ENCODE peak calls at places on chromosomes 1 and 21, in nine cellular contexts. One of them, this sample, is unnamed.

GRCh38 chr1:108767115-108767514 is 20.6 kb downstream of the STXBP3 start:
- DNase-seq in Panc1: no peak
- DNase-seq in psoas muscle: no peak
- DNase-seq in foreskin fibroblast: no peak
- DNase-seq in endothelial cell: no peak
- DNase-seq in OCI-LY7: no peak
- DNase-seq in osteocyte: no peak
- DNase-seq in A549: no peak
- DNase-seq in CD8-positive, alpha-beta T cell: no peak
- DNase-seq in this sample: no peak

GRCh38 chr1:243496806-243497205 is 241.0 kb downstream of the SDCCAG8 start:
- DNase-seq in OCI-LY7: no peak
- DNase-seq in psoas muscle: peak
- DNase-seq in endothelial cell: no peak
- DNase-seq in foreskin fibroblast: no peak
- DNase-seq in CD8-positive, alpha-beta T cell: no peak
- DNase-seq in A549: no peak
- DNase-seq in osteocyte: no peak
- DNase-seq in Panc1: no peak
- DNase-seq in this sample: no peak

GRCh38 chr1:17053071-17053684 is 654 bp downstream of the SDHB start:
- DNase-seq in A549: no peak
- DNase-seq in endothelial cell: no peak
- DNase-seq in Panc1: no peak
- DNase-seq in foreskin fibroblast: no peak
- DNase-seq in psoas muscle: no peak
- DNase-seq in osteocyte: no peak
- DNase-seq in OCI-LY7: peak
- DNase-seq in CD8-positive, alpha-beta T cell: no peak
- DNase-seq in this sample: no peak

GRCh38 chr1:203281033-203281432 is 24.3 kb upstream of the BTG2 start:
- DNase-seq in psoas muscle: no peak
- DNase-seq in osteocyte: no peak
- DNase-seq in OCI-LY7: peak
- DNase-seq in foreskin fibroblast: peak
- DNase-seq in endothelial cell: no peak
- DNase-seq in CD8-positive, alpha-beta T cell: no peak
- DNase-seq in Panc1: no peak
- DNase-seq in A549: peak
- DNase-seq in this sample: no peak

GRCh38 chr21:44509539-44509938 is 30.5 kb downstream of the KRTAP10-1 start:
- DNase-seq in psoas muscle: no peak
- DNase-seq in OCI-LY7: peak
- DNase-seq in A549: peak
- DNase-seq in foreskin fibroblast: peak
- DNase-seq in endothelial cell: no peak
- DNase-seq in osteocyte: no peak
- DNase-seq in Panc1: no peak
- DNase-seq in CD8-positive, alpha-beta T cell: no peak
- DNase-seq in this sample: no peak

GRCh38 chr1:95640746-95641145 is 406.7 kb downstream of the RWDD3 start:
- DNase-seq in Panc1: no peak
- DNase-seq in CD8-positive, alpha-beta T cell: no peak
- DNase-seq in A549: peak
- DNase-seq in osteocyte: no peak
- DNase-seq in foreskin fibroblast: peak
- DNase-seq in psoas muscle: no peak
- DNase-seq in endothelial cell: no peak
- DNase-seq in OCI-LY7: no peak
- DNase-seq in this sample: no peak

GRCh38 chr1:45643978-45644377 is 20.1 kb upstream of the CCDC17 start:
- DNase-seq in osteocyte: no peak
- DNase-seq in A549: peak
- DNase-seq in OCI-LY7: peak
- DNase-seq in endothelial cell: no peak
- DNase-seq in CD8-positive, alpha-beta T cell: no peak
- DNase-seq in psoas muscle: no peak
- DNase-seq in Panc1: no peak
- DNase-seq in foreskin fibroblast: no peak
- DNase-seq in this sample: no peak

GRCh38 chr1:16207318-16208269 is 4.9 kb downstream of the ARHGEF19 start:
- DNase-seq in psoas muscle: no peak
- DNase-seq in A549: no peak
- DNase-seq in OCI-LY7: no peak
- DNase-seq in foreskin fibroblast: peak
- DNase-seq in osteocyte: no peak
- DNase-seq in endothelial cell: no peak
- DNase-seq in Panc1: no peak
- DNase-seq in CD8-positive, alpha-beta T cell: no peak
- DNase-seq in this sample: no peak

GRCh38 chr1:7281821-7282220 is 489.3 kb upstream of the VAMP3 start:
- DNase-seq in Panc1: no peak
- DNase-seq in foreskin fibroblast: peak
- DNase-seq in CD8-positive, alpha-beta T cell: no peak
- DNase-seq in A549: no peak
- DNase-seq in endothelial cell: no peak
- DNase-seq in osteocyte: peak
- DNase-seq in psoas muscle: peak
- DNase-seq in OCI-LY7: no peak
- DNase-seq in this sample: no peak

GRCh38 chr1:16075337-16076002 is 2.0 kb upstream of the FAM131C start:
- DNase-seq in psoas muscle: no peak
- DNase-seq in endothelial cell: no peak
- DNase-seq in foreskin fibroblast: peak
- DNase-seq in OCI-LY7: no peak
- DNase-seq in CD8-positive, alpha-beta T cell: no peak
- DNase-seq in A549: no peak
- DNase-seq in Panc1: no peak
- DNase-seq in osteocyte: no peak
- DNase-seq in this sample: no peak

GRCh38 chr1:56626546-56626945 is 18.6 kb upstream of the PRKAA2 start:
- DNase-seq in Panc1: no peak
- DNase-seq in osteocyte: no peak
- DNase-seq in psoas muscle: no peak
- DNase-seq in CD8-positive, alpha-beta T cell: no peak
- DNase-seq in endothelial cell: no peak
- DNase-seq in foreskin fibroblast: peak
- DNase-seq in A549: no peak
- DNase-seq in OCI-LY7: no peak
- DNase-seq in this sample: no peak

GRCh38 chr1:104467590-104467989 is 717.9 kb downstream of the AMY1C start:
- DNase-seq in A549: no peak
- DNase-seq in Panc1: no peak
- DNase-seq in OCI-LY7: no peak
- DNase-seq in osteocyte: no peak
- DNase-seq in CD8-positive, alpha-beta T cell: no peak
- DNase-seq in foreskin fibroblast: no peak
- DNase-seq in psoas muscle: no peak
- DNase-seq in endothelial cell: no peak
- DNase-seq in this sample: no peak

GRCh38 chr1:20291621-20292020 is 946 bp downstream of the VWA5B1 start:
- DNase-seq in endothelial cell: peak
- DNase-seq in CD8-positive, alpha-beta T cell: no peak
- DNase-seq in osteocyte: no peak
- DNase-seq in psoas muscle: no peak
- DNase-seq in foreskin fibroblast: peak
- DNase-seq in A549: no peak
- DNase-seq in OCI-LY7: no peak
- DNase-seq in Panc1: no peak
- DNase-seq in this sample: no peak

GRCh38 chr1:115545791-115546733 is 95.7 kb upstream of the VANGL1 start:
- DNase-seq in A549: peak
- DNase-seq in OCI-LY7: no peak
- DNase-seq in osteocyte: peak
- DNase-seq in psoas muscle: no peak
- DNase-seq in CD8-positive, alpha-beta T cell: no peak
- DNase-seq in endothelial cell: peak
- DNase-seq in Panc1: peak
- DNase-seq in foreskin fibroblast: peak
- DNase-seq in this sample: peak
- TF ChIP-seq CTCF in A549: peak
- TF ChIP-seq CTCF in OCI-LY7: peak
- TF ChIP-seq CTCF in osteocyte: peak
- TF ChIP-seq CTCF in psoas muscle: peak
- TF ChIP-seq CTCF in CD8-positive, alpha-beta T cell: no peak
- TF ChIP-seq CTCF in endothelial cell: no peak
- TF ChIP-seq CTCF in Panc1: peak
- TF ChIP-seq CTCF in foreskin fibroblast: peak
- TF ChIP-seq CTCF in this sample: peak

GRCh38 chr1:23909412-23909811 is 3.8 kb downstream of the CNR2 start:
- DNase-seq in endothelial cell: no peak
- DNase-seq in foreskin fibroblast: no peak
- DNase-seq in osteocyte: no peak
- DNase-seq in Panc1: no peak
- DNase-seq in OCI-LY7: peak
- DNase-seq in psoas muscle: no peak
- DNase-seq in CD8-positive, alpha-beta T cell: no peak
- DNase-seq in A549: no peak
- DNase-seq in this sample: no peak
- TF ChIP-seq CTCF in endothelial cell: no peak
- TF ChIP-seq CTCF in foreskin fibroblast: no peak
- TF ChIP-seq CTCF in osteocyte: no peak
- TF ChIP-seq CTCF in Panc1: no peak
- TF ChIP-seq CTCF in OCI-LY7: peak
- TF ChIP-seq CTCF in psoas muscle: no peak
- TF ChIP-seq CTCF in CD8-positive, alpha-beta T cell: no peak
- TF ChIP-seq CTCF in A549: no peak
- TF ChIP-seq CTCF in this sample: no peak

DNA sequence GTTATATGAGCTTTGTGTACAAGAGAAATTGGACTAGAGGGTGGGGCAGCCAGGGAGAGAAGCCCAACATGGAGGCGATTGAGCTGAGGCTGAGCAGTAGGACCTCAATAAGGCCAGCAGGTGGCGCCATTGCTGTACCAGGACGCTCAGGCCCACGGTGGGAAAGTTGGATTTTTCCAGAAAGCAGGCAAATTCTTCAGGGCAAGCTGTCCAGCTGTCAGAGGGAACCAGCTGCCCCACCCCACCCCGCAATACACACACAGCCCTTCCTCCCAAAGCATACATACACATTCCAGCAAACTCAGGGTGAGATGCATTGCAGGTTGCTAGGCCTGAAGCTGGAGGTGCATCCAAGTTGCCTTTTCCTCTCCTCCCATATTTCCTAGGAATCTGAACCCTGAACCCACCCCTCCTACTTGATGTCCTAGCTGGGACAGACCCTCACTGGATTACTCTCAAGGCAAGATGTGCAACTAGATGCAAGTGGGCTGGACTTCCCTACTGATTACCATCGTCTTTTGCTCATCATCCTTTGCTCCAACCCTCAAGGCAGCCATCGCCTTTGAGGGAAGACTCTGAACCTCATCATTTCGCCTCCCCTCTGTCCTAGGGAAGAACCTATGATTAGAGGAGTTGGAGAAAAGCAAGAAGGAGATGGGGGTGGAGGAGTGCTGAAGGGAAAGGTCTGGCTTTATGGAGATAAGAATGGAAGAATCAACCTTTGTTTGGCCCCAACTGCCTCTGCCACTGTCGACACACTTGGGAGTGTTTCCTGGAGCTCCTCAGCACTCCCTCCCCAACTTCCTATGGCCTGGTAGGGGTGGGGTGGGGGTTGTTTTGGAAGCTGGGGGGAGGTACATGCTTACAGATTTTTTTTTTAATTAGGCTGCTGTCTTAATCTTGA is 25.5 kb downstream of the CD34 start:
- DNase-seq in psoas muscle: peak
- DNase-seq in foreskin fibroblast: peak
- DNase-seq in CD8-positive, alpha-beta T cell: peak
- DNase-seq in OCI-LY7: peak
- DNase-seq in osteocyte: peak
- DNase-seq in endothelial cell: peak
- DNase-seq in Panc1: peak
- DNase-seq in A549: peak
- DNase-seq in this sample: peak
- TF ChIP-seq CTCF in psoas muscle: peak
- TF ChIP-seq CTCF in foreskin fibroblast: peak
- TF ChIP-seq CTCF in CD8-positive, alpha-beta T cell: peak
- TF ChIP-seq CTCF in OCI-LY7: peak
- TF ChIP-seq CTCF in osteocyte: peak
- TF ChIP-seq CTCF in endothelial cell: peak
- TF ChIP-seq CTCF in Panc1: peak
- TF ChIP-seq CTCF in A549: peak
- TF ChIP-seq CTCF in this sample: peak

GRCh38 chr1:33169290-33170055 is 12.4 kb downstream of the TRIM62 start:
- DNase-seq in CD8-positive, alpha-beta T cell: no peak
- DNase-seq in OCI-LY7: no peak
- DNase-seq in osteocyte: no peak
- DNase-seq in psoas muscle: no peak
- DNase-seq in Panc1: no peak
- DNase-seq in foreskin fibroblast: peak
- DNase-seq in endothelial cell: no peak
- DNase-seq in A549: no peak
- DNase-seq in this sample: no peak

GRCh38 chr1:33165809-33166208 is 16.0 kb downstream of the TRIM62 start:
- DNase-seq in A549: no peak
- DNase-seq in psoas muscle: no peak
- DNase-seq in endothelial cell: no peak
- DNase-seq in CD8-positive, alpha-beta T cell: no peak
- DNase-seq in Panc1: no peak
- DNase-seq in OCI-LY7: no peak
- DNase-seq in osteocyte: no peak
- DNase-seq in foreskin fibroblast: no peak
- DNase-seq in this sample: no peak

GRCh38 chr1:33170351-33171274 is 11.2 kb downstream of the TRIM62 start:
- DNase-seq in psoas muscle: peak
- DNase-seq in A549: no peak
- DNase-seq in OCI-LY7: no peak
- DNase-seq in foreskin fibroblast: no peak
- DNase-seq in osteocyte: no peak
- DNase-seq in endothelial cell: no peak
- DNase-seq in Panc1: no peak
- DNase-seq in CD8-positive, alpha-beta T cell: no peak
- DNase-seq in this sample: no peak

GRCh38 chr1:33167650-33168447 is 14.0 kb downstream of the TRIM62 start:
- DNase-seq in Panc1: no peak
- DNase-seq in foreskin fibroblast: no peak
- DNase-seq in psoas muscle: no peak
- DNase-seq in OCI-LY7: no peak
- DNase-seq in endothelial cell: no peak
- DNase-seq in A549: no peak
- DNase-seq in CD8-positive, alpha-beta T cell: no peak
- DNase-seq in osteocyte: no peak
- DNase-seq in this sample: no peak

DNA sequence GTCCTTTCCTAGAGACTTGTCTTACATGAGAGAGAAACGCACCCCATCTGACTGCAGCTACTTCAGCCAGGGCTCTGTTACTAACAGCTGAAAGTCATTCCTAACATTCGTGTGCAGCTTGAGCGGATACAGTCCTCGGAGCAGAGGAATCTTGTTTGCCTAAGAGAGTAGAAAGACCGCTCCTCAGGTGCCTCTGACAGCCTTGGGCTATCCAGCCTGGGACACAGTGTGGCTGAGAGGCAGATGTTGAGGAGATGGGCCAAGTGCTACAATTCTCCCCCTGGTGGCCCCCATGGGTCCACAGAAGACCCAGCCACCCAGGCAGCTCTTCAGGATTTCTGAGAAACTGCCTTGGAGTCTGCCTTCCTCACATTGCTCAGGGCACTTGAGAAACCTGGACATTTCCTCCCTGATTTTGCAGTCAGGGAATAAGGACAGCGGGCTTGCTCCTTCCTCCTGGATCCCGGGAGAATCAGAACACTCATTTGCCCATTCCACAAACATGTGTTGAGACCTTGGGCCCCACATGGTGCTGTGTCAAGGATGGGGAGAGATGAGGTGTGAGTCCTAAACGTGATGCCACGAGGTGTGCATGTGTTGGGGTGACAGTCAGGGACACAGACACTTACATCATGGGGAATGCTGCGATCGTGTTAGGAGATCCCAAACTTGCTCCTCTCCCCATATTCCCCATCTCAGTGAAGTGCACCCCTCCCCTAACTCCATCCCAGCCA is 13.1 kb downstream of the TRIM62 start:
- DNase-seq in osteocyte: no peak
- DNase-seq in CD8-positive, alpha-beta T cell: no peak
- DNase-seq in foreskin fibroblast: peak
- DNase-seq in A549: no peak
- DNase-seq in endothelial cell: no peak
- DNase-seq in Panc1: no peak
- DNase-seq in psoas muscle: no peak
- DNase-seq in OCI-LY7: no peak
- DNase-seq in this sample: no peak
- TF ChIP-seq CTCF in osteocyte: peak
- TF ChIP-seq CTCF in CD8-positive, alpha-beta T cell: no peak
- TF ChIP-seq CTCF in foreskin fibroblast: no peak
- TF ChIP-seq CTCF in A549: no peak
- TF ChIP-seq CTCF in endothelial cell: no peak
- TF ChIP-seq CTCF in Panc1: no peak
- TF ChIP-seq CTCF in psoas muscle: no peak
- TF ChIP-seq CTCF in OCI-LY7: no peak
- TF ChIP-seq CTCF in this sample: no peak